ENCODE peak calls at places on chromosomes 3 and 15, in six cellular contexts. J is B cell, W is posterior cingulate gyrus, G is GM13976, K is DMS79, R is DMS153. D is an unnamed sample.

GRCh38 chr3:52237006-52237658 is 1.8 kb downstream of the TWF2 start:
- DNase-seq in J (peak), W (no peak), G (no peak), K (no peak), R (no peak), D (no peak)

GRCh38 chr3:61530355-61530754 is 31.0 kb upstream of the PTPRG start:
- DNase-seq in J (no peak), W (no peak), G (no peak), K (no peak), R (no peak), D (peak)

GRCh38 chr15:44092221-44092620 is 102.8 kb downstream of the FRMD5 start:
- DNase-seq in J (no peak), W (no peak), G (no peak), K (no peak), R (no peak), D (peak)

GRCh38 chr3:48516571-48516970 is 12.6 kb upstream of the SHISA5 start:
- DNase-seq in J (no peak), W (no peak), G (no peak), K (no peak), R (no peak), D (no peak)

GRCh38 chr3:47007482-47008257 is 28.2 kb downstream of the NBEAL2 start:
- DNase-seq in J (no peak), W (no peak), G (no peak), K (no peak), R (no peak), D (no peak)

GRCh38 chr3:135862361-135862760 is 103.2 kb upstream of the PPP2R3A start:
- DNase-seq in J (no peak), W (no peak), G (no peak), K (no peak), R (no peak), D (no peak)

GRCh38 chr3:143329567-143330164 is 210.1 kb downstream of the CHST2 start:
- DNase-seq in J (no peak), W (no peak), G (no peak), K (no peak), R (no peak), D (no peak)

GRCh38 chr15:98063311-98063710 is 102.8 kb downstream of the ARRDC4 start:
- DNase-seq in J (no peak), W (no peak), G (no peak), K (no peak), R (no peak), D (no peak)

D was measured in cardiac muscle cell.